ENCODE peak calls at places on chromosome 3, in eight cellular contexts. One of them, this sample, is unnamed.
A peak's percentile ranks its signal among the peaks of the same experiment; 100 is the strongest.

GRCh38 chr3:107633327-107634141 is 110.8 kb downstream of the BBX start:
- DNase-seq in WERI-Rb-1: no peak
- DNase-seq in anterior cingulate cortex: no peak
- DNase-seq in occipital lobe: no peak
- DNase-seq in DMS153: no peak
- DNase-seq in NCI-H524: no peak
- DNase-seq in effector CD4-positive, alpha-beta T cell: no peak
- DNase-seq in DMS 273 treated with DMSO at 0.1 percent for 48 hours: no peak
- DNase-seq in this sample: no peak

GRCh38 chr3:189995129-189995528 is 125.6 kb downstream of the P3H2 start:
- DNase-seq in WERI-Rb-1: peak; percentile 31
- DNase-seq in anterior cingulate cortex: no peak
- DNase-seq in occipital lobe: no peak
- DNase-seq in DMS153: no peak
- DNase-seq in NCI-H524: peak; percentile 90
- DNase-seq in effector CD4-positive, alpha-beta T cell: no peak
- DNase-seq in DMS 273 treated with DMSO at 0.1 percent for 48 hours: no peak
- DNase-seq in this sample: no peak

GRCh38 chr3:171904829-171905228 is 61.7 kb downstream of the TMEM212 start:
- DNase-seq in WERI-Rb-1: no peak
- DNase-seq in anterior cingulate cortex: no peak
- DNase-seq in occipital lobe: no peak
- DNase-seq in DMS153: no peak
- DNase-seq in NCI-H524: no peak
- DNase-seq in effector CD4-positive, alpha-beta T cell: no peak
- DNase-seq in DMS 273 treated with DMSO at 0.1 percent for 48 hours: no peak
- DNase-seq in this sample: no peak

GRCh38 chr3:24493951-24494615 is 567 bp downstream of the THRB start:
- DNase-seq in WERI-Rb-1: peak; percentile 62
- DNase-seq in anterior cingulate cortex: peak; percentile 67
- DNase-seq in occipital lobe: peak; percentile 56
- DNase-seq in DMS153: no peak
- DNase-seq in NCI-H524: peak; percentile 38
- DNase-seq in effector CD4-positive, alpha-beta T cell: no peak
- DNase-seq in DMS 273 treated with DMSO at 0.1 percent for 48 hours: no peak
- DNase-seq in this sample: no peak

GRCh38 chr3:60402951-60403350 is 848.3 kb downstream of the FHIT start:
- DNase-seq in WERI-Rb-1: no peak
- DNase-seq in anterior cingulate cortex: no peak
- DNase-seq in occipital lobe: no peak
- DNase-seq in DMS153: no peak
- DNase-seq in NCI-H524: no peak
- DNase-seq in effector CD4-positive, alpha-beta T cell: no peak
- DNase-seq in DMS 273 treated with DMSO at 0.1 percent for 48 hours: no peak
- DNase-seq in this sample: no peak

GRCh38 chr3:45365060-45365459 is 23.3 kb upstream of the LARS2 start:
- DNase-seq in WERI-Rb-1: no peak
- DNase-seq in anterior cingulate cortex: no peak
- DNase-seq in occipital lobe: no peak
- DNase-seq in DMS153: no peak
- DNase-seq in NCI-H524: no peak
- DNase-seq in effector CD4-positive, alpha-beta T cell: no peak
- DNase-seq in DMS 273 treated with DMSO at 0.1 percent for 48 hours: no peak
- DNase-seq in this sample: no peak

GRCh38 chr3:125143538-125143937 is 69.0 kb downstream of the SLC12A8 start:
- DNase-seq in WERI-Rb-1: no peak
- DNase-seq in anterior cingulate cortex: no peak
- DNase-seq in occipital lobe: no peak
- DNase-seq in DMS153: no peak
- DNase-seq in NCI-H524: no peak
- DNase-seq in effector CD4-positive, alpha-beta T cell: no peak
- DNase-seq in DMS 273 treated with DMSO at 0.1 percent for 48 hours: no peak
- DNase-seq in this sample: no peak

GRCh38 chr3:181855825-181856224 is 144.1 kb downstream of the SOX2 start:
- DNase-seq in WERI-Rb-1: no peak
- DNase-seq in anterior cingulate cortex: no peak
- DNase-seq in occipital lobe: no peak
- DNase-seq in DMS153: no peak
- DNase-seq in NCI-H524: no peak
- DNase-seq in effector CD4-positive, alpha-beta T cell: no peak
- DNase-seq in DMS 273 treated with DMSO at 0.1 percent for 48 hours: no peak
- DNase-seq in this sample: no peak

GRCh38 chr3:63370094-63370493 is 92.0 kb downstream of the SYNPR start:
- DNase-seq in WERI-Rb-1: no peak
- DNase-seq in anterior cingulate cortex: no peak
- DNase-seq in occipital lobe: no peak
- DNase-seq in DMS153: no peak
- DNase-seq in NCI-H524: peak; percentile 85
- DNase-seq in effector CD4-positive, alpha-beta T cell: no peak
- DNase-seq in DMS 273 treated with DMSO at 0.1 percent for 48 hours: no peak
- DNase-seq in this sample: no peak